ENCODE peak calls at places on chromosomes 13 and 19, in four cellular contexts. R is IMR-90, Y is colonic mucosa, Q is H9. J is an unnamed sample.

GRCh38 chr13:55084630-55085029 is 2056.0 kb downstream of the OLFM4 start:
- DNase-seq in Q (no peak), R (no peak), Y (no peak), J (no peak)

GRCh38 chr13:46134961-46135522 is 30.2 kb upstream of the CPB2 start:
- DNase-seq in R (peak; percentile 2), Q (peak; percentile 48), Y (no peak), J (no peak)

GRCh38 chr13:94325660-94326059 is 153.8 kb downstream of the DCT start:
- DNase-seq in R (peak; percentile 17), Q (no peak), Y (no peak), J (no peak)

GRCh38 chr13:40385858-40386180 is 280.6 kb downstream of the FOXO1 start:
- DNase-seq in Y (no peak), Q (no peak), R (no peak), J (no peak)

GRCh38 chr19:29211562-29212416 is 1.2 kb downstream of the UQCRFS1 start:
- DNase-seq in R (peak; percentile 12), Q (no peak), Y (no peak), J (peak; percentile 54)

GRCh38 chr19:15779756-15780476 is 7.5 kb upstream of the OR10H5 start:
- DNase-seq in Y (peak; percentile 70), Q (no peak), R (no peak), J (peak; percentile 24)

GRCh38 chr19:1279782-1280341 is 4.5 kb downstream of the FAM174C start:
- DNase-seq in Q (peak; percentile 89), Y (peak; percentile 88), R (peak; percentile 80), J (peak; percentile 82)

GRCh38 chr19:29966594-29967249 is 24.7 kb downstream of the URI1 start:
- DNase-seq in R (peak; percentile 34), Y (no peak), Q (no peak), J (peak; percentile 48)

GRCh38 chr13:40666058-40666904 is at the start of gene FOXO1:
- DNase-seq in R (peak; percentile 74), Q (peak; percentile 86), Y (peak; percentile 88), J (peak; percentile 92)

GRCh38 chr13:47945738-47946137 is 55.3 kb downstream of the SUCLA2 start:
- DNase-seq in Q (no peak), R (peak; percentile 76), Y (no peak), J (peak; percentile 45)

GRCh38 chr13:110801044-110801443 is 87.5 kb downstream of the ING1 start:
- DNase-seq in R (no peak), Y (no peak), Q (no peak), J (no peak)

GRCh38 chr19:33505823-33506222 is 15.8 kb downstream of the PEPD start:
- DNase-seq in Y (no peak), R (no peak), Q (no peak), J (no peak)

GRCh38 chr19:17021793-17022590 is 4.6 kb downstream of the CPAMD8 start:
- DNase-seq in Q (no peak), Y (no peak), R (peak; percentile 26), J (peak; percentile 59)

GRCh38 chr19:47511681-47512080 is 3.2 kb downstream of the NAPA start:
- DNase-seq in Q (no peak), Y (no peak), R (peak; percentile 61), J (peak; percentile 64)

GRCh38 chr13:33087091-33087490 is 70.9 kb downstream of the KL start:
- DNase-seq in Y (no peak), R (no peak), Q (no peak), J (no peak)

GRCh38 chr13:46622918-46623256 is 69.9 kb downstream of the LRCH1 start:
- DNase-seq in Y (peak; percentile 50), Q (no peak), R (peak; percentile 84), J (peak; percentile 94)

GRCh38 chr19:14141041-14141440 is 4.7 kb upstream of the ASF1B start:
- DNase-seq in R (no peak), Q (no peak), Y (no peak), J (no peak)

GRCh38 chr13:37360556-37360955 is 238.0 kb downstream of the POSTN start:
- DNase-seq in Y (no peak), Q (no peak), R (peak; percentile 46), J (peak; percentile 19)

GRCh38 chr13:48222358-48223015 is 10.5 kb upstream of the ITM2B start:
- DNase-seq in Q (no peak), R (peak; percentile 42), Y (no peak), J (peak; percentile 74)

GRCh38 chr13:21967871-21968270 is 297.0 kb downstream of the FGF9 start:
- DNase-seq in Y (no peak), Q (no peak), R (peak; percentile 64), J (no peak)

GRCh38 chr19:40556953-40557530 is 19.6 kb upstream of the SHKBP1 start:
- DNase-seq in Q (no peak), Y (no peak), R (no peak), J (no peak)

GRCh38 chr13:101626925-101627555 is 174.6 kb downstream of the ITGBL1 start:
- DNase-seq in R (peak; percentile 2), Y (no peak), Q (no peak), J (peak; percentile 46)

DNA sequence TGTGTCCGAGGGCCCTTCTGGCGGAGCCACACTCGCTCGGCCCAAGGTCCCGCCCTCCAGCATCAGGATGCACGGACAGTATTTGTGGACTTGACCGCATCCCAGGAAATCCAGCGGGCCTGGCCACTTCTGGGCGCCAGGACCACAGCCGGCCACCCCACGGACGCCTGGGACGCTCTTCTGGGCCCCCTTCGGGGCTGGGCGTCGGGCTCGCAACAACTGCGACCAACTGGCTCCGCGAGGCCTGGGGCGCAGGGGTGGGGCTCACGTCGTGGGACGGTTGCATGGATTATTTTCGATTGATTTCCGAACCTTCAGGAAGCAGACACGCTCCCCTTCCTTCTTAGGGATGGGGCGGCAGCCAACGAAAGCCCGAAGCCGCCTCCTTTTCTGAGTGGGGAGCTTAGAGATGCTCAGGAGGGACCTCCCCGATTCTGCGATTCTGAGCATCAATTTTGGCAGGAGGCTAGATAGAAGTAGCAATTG is 521 bp upstream of the NUP58 start:
- DNase-seq in R (no peak), Y (peak; percentile 31), Q (peak; percentile 32), J (no peak)
- H3K9ac ChIP-seq in R (peak overlapping the region; percentile 70), Y (peak overlapping the region; percentile 76), Q (no peak overlapping the region), J (peak overlapping the region; percentile 94)

GRCh38 chr19:50333737-50334617 is 4.8 kb upstream of the KCNC3 start:
- DNase-seq in R (no peak), Q (peak; percentile 67), Y (peak; percentile 82), J (peak; percentile 78)
- H3K9ac ChIP-seq in R (no peak overlapping the region), Q (peak overlapping the region; percentile 5), Y (peak overlapping the region; percentile 3), J (no peak overlapping the region)

DNA sequence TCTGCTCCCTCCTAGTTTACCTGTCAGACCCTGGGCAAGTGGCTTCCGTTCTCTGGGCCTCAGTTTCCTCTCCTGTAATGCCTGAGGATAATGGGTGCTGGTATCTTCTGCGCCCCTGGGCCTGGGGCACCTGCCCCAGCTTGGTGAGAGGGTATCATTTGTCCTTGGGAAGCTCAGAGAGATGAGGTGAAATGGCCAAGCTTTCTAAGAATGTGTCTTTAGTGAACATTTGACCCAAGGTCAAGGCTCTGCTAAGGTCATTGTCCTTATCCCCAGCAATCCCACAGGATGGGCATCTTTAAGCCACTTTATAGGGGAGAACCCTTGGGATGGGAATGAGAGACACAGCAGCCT is 1.3 kb upstream of the NFIC start:
- DNase-seq in Q (no peak), R (no peak), Y (no peak), J (no peak)
- H3K9ac ChIP-seq in Q (no peak overlapping the region), R (peak overlapping the region; percentile 83), Y (peak overlapping the region; percentile 30), J (peak overlapping the region; percentile 95)

GRCh38 chr19:4983346-4984105 is 14.6 kb downstream of the KDM4B start:
- DNase-seq in R (no peak), Y (no peak), Q (no peak), J (no peak)
- H3K9ac ChIP-seq in R (no peak overlapping the region), Y (no peak overlapping the region), Q (no peak overlapping the region), J (no peak overlapping the region)

DNA sequence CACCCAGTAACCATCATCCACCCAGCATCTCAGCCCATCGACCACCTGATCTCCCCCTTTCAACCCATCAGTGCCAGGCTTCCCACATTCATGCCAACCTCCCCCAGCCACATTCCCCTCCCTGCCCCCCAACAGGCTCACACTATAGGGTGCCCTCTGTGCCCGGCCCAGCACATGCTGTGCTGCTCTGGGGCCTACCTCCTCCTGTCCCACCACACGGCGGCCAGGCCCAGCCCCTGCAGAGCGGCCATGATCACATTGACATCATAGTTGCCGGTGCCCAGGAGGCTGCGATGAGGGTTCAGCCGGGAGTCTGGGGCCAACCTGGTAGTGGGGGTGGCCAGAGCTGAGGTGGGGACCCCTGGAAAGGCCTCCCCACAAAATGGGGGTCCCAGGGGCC is 3.6 kb downstream of the JOSD2 start:
- DNase-seq in Q (no peak), R (no peak), Y (no peak), J (no peak)
- H3K9ac ChIP-seq in Q (no peak overlapping the region), R (no peak overlapping the region), Y (no peak overlapping the region), J (no peak overlapping the region)